ENCODE peak calls at places on chromosomes 5 and 9, in nine cellular contexts. O is K562; V is heart left ventricle; H is PC-9; P is keratinocyte; C is heart right ventricle; T is ascending aorta; J is CD4-positive, CD25-positive, alpha-beta regulatory T cell; X is SK-N-SH. E is an unnamed sample. For H3K27me3 and H3K9me3, the result is how much of the 10 kb centered on the place peaks cover.

GRCh38 chr9:127878001-127878651 is 651 bp upstream of the AK1 start:
- DNase-seq in O (peak), V (no peak), H (no peak), P (no peak), C (no peak), T (no peak), J (no peak), X (no peak), E (peak)

GRCh38 chr9:37769995-37770394 is 14.9 kb downstream of the EXOSC3 start:
- DNase-seq in O (peak), V (no peak), H (no peak), P (no peak), C (no peak), T (no peak), J (no peak), X (no peak), E (no peak)

GRCh38 chr5:127785098-127785927 is 82.1 kb downstream of the CCDC192 start:
- DNase-seq in O (no peak), V (no peak), H (no peak), P (peak), C (no peak), T (no peak), J (no peak), X (no peak), E (peak)

GRCh38 chr5:13957032-13957645 is 12.7 kb upstream of the DNAH5 start:
- DNase-seq in O (peak), V (no peak), H (peak), P (peak), C (peak), T (no peak), J (no peak), X (peak), E (no peak)

GRCh38 chr5:80834710-80835109 is 125.5 kb upstream of the RASGRF2 start:
- DNase-seq in O (no peak), V (no peak), H (no peak), P (no peak), C (no peak), T (no peak), J (no peak), X (no peak), E (no peak)

GRCh38 chr9:116737137-116737546 is 50.0 kb downstream of the TRIM32 start:
- DNase-seq in O (peak), V (peak), H (peak), P (peak), C (peak), T (peak), J (peak), X (peak), E (peak)

GRCh38 chr5:55222819-55223124 is 4.3 kb downstream of the MCIDAS start:
- DNase-seq in O (no peak), V (no peak), H (no peak), P (no peak), C (no peak), T (no peak), J (no peak), X (no peak), E (no peak)

GRCh38 chr9:75451505-75451904 is 363.2 kb downstream of the OSTF1 start:
- DNase-seq in O (no peak), V (no peak), H (no peak), P (no peak), C (no peak), T (peak), J (no peak), X (no peak), E (peak)

GRCh38 chr5:144468542-144468941 is 297.9 kb downstream of the KCTD16 start:
- DNase-seq in O (no peak), V (no peak), H (no peak), P (no peak), C (no peak), T (no peak), J (no peak), X (no peak), E (no peak)

GRCh38 chr9:893843-894420 is 52.4 kb downstream of the DMRT1 start:
- DNase-seq in O (peak), V (peak), H (peak), P (peak), C (peak), T (no peak), J (peak), X (peak), E (peak)

GRCh38 chr5:1380011-1380817 is 35.3 kb upstream of the CLPTM1L start:
- DNase-seq in O (peak), V (peak), H (no peak), P (no peak), C (no peak), T (no peak), J (peak), X (peak), E (no peak)

GRCh38 chr9:82673904-82674303 is 389.0 kb downstream of the RASEF start:
- DNase-seq in O (no peak), V (no peak), H (no peak), P (no peak), C (no peak), T (no peak), J (no peak), X (no peak), E (no peak)

GRCh38 chr5:102700126-102700851 is 54.8 kb upstream of the PAM start:
- DNase-seq in O (no peak), V (no peak), H (no peak), P (no peak), C (no peak), T (no peak), J (no peak), X (no peak), E (no peak)

GRCh38 chr5:125372694-125373621 is 626.5 kb upstream of the ZNF608 start:
- DNase-seq in O (no peak), V (no peak), H (no peak), P (no peak), C (no peak), T (no peak), J (no peak), X (peak), E (peak)

GRCh38 chr9:17063535-17064135 is 71.2 kb upstream of the CNTLN start:
- DNase-seq in O (peak), V (no peak), H (peak), P (no peak), C (no peak), T (no peak), J (no peak), X (peak), E (no peak)

GRCh38 chr9:114405294-114406034 is 17.7 kb upstream of the AKNA start:
- DNase-seq in O (peak), V (peak), H (peak), P (peak), C (peak), T (peak), J (peak), X (peak), E (peak)

GRCh38 chr5:111232311-111233049 is 8.3 kb downstream of the CAMK4 start:
- DNase-seq in O (no peak), V (no peak), H (no peak), P (no peak), C (no peak), T (no peak), J (no peak), X (no peak), E (no peak)

DNA sequence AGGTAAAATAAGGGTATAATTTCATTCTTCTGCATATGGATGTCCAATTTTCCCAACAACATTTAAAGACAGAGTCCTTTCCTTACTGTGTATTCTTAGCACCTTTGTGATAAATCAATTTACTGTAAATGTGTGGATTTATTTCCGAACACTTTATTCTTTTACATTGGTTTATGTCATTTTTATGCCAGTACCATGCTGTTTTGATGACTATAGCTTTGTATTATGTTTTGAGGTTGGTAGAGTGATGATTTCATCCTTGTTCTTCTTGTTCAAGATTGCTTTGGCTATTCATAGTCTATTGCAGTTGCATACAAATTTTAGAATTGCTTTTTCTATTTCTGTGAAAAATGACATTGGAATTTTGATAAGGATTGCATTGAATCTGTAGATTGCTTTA is 53.4 kb upstream of the CCDC152 start:
- DNase-seq in O (no peak), V (no peak), H (no peak), P (no peak), C (no peak), T (no peak), J (no peak), X (no peak), E (no peak)
- H3K4me3 ChIP-seq in O (no peak), V (no peak), H (no peak), P (no peak), C (no peak), T (no peak), J (no peak), X (no peak), E (no peak)

DNA sequence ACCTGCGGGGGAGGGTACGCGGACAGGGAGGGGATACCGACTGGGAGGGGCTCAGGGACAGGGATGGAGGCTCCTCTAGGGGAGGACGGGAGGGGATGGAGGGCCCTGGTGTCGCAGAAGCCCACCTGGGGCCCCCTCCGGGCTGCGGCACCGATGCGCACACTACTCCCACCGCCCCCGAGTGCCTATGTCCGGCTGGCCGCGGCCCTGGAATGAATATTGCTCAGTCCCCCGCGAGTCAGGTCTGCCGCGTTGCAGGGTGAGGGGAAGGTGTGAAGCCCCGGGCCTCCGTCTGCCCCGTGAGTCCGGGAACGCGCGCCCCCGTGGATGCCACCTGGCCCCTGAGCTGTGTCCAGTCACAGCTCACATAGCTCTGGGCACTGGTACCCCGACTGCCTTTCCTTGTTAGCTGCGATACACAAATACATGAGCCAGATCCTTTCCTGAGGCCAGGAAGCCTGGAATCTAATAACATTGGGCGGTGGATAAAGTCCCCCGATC is 44.5 kb upstream of the PRSS3 start:
- DNase-seq in O (no peak), V (no peak), H (no peak), P (no peak), C (no peak), T (no peak), J (no peak), X (peak), E (no peak)
- H3K27me3 ChIP-seq in O (under half), V (under half), H (under half), P (under half), C (under half), T (under half), J (under half), X (under half), E (under half)

DNA sequence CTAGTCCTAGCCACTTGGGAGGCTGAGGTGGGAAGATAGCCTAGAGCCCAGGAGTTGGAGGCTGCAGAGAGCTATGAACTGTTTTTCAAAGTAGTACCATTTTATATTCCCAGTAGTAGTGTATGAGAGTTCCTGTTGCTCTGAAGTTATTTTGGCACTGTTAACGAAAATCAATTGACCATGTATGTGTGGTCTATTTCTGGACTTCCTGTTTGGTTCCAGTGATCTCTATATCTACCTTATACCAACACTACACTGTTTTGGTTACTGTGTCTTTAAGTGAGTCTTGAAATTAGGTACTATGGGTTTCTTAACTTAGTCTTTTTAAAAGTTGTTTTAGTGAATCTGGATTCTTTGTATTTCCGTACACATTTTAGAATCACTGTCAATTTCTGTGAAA is 13.6 kb downstream of the SLF1 start:
- DNase-seq in O (no peak), V (no peak), H (no peak), P (no peak), C (no peak), T (no peak), J (no peak), X (no peak), E (no peak)
- H3K9me3 ChIP-seq in O (under half), V (under half), H (under half), P (under half), C (under half), T (under half), J (under half), X (under half), E (under half)

DNA sequence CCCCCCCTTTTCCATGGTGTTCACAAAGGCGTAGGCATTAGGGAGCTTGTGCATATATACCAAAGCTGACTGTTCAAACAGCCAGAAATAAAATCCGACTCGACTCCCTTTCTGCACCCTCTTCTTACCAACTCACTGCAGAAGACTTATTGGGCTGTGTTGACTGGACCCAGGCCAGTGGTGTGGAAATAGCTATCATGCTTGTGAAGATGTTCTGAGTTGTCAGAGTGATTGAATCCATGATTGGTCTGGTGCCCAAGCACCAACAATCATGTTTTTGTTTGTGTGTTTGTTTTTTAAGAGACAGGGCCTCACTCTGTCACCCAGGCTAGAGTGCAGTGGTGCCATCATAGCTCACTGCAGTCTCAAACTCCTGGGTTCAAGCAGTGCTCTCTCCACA is 21.6 kb downstream of the TJP2 start:
- DNase-seq in O (no peak), V (no peak), H (no peak), P (no peak), C (no peak), T (no peak), J (no peak), X (no peak), E (no peak)
- H3K4me3 ChIP-seq in O (no peak), V (no peak), H (no peak), P (no peak), C (no peak), T (no peak), J (no peak), X (no peak), E (no peak)

GRCh38 chr5:88688981-88689661 is 193.9 kb downstream of the MEF2C start:
- DNase-seq in O (no peak), V (no peak), H (no peak), P (no peak), C (no peak), T (no peak), J (no peak), X (no peak), E (no peak)
- H3K27me3 ChIP-seq in O (half or more), V (half or more), H (under half), P (half or more), C (under half), T (half or more), J (half or more), X (half or more), E (under half)

GRCh38 chr9:5783982-5784381 is 48.9 kb downstream of the ERMP1 start:
- DNase-seq in O (no peak), V (no peak), H (no peak), P (no peak), C (no peak), T (no peak), J (no peak), X (no peak), E (no peak)
- H3K9me3 ChIP-seq in O (under half), V (under half), H (under half), P (under half), C (under half), T (half or more), J (under half), X (under half), E (under half)

GRCh38 chr5:114362977-114363721 is 1.3 kb downstream of the KCNN2 start:
- DNase-seq in O (no peak), V (no peak), H (no peak), P (no peak), C (no peak), T (no peak), J (no peak), X (peak), E (no peak)
- H3K4me3 ChIP-seq in O (no peak), V (peak), H (no peak), P (no peak), C (peak), T (peak), J (no peak), X (no peak), E (peak)

DNA sequence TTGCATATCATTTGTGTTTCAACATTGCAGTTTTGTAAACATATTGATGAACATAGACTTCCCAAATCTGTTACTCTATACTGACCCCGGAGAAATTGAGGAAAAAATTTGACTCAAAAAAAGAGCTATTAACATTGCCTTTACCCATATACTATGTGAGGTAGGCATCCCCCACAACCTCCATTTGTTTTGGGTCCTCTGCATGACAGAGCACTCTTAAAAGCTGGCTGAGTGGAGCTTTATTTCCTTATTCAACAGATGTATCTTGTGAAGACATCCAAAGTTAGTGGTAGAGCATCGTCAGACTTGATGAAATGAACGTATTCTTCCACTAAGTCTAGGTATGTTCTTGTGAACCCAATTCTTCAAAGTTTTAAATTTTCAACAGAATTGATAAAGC is 310.5 kb downstream of the CDH9 start:
- DNase-seq in O (no peak), V (no peak), H (no peak), P (no peak), C (no peak), T (no peak), J (no peak), X (no peak), E (no peak)
- H3K27me3 ChIP-seq in O (under half), V (under half), H (under half), P (under half), C (under half), T (under half), J (under half), X (under half), E (under half)